ENCODE peak calls at places on chromosomes 6 and 20, in eight cellular contexts. One of them, this sample, is unnamed.
A peak's percentile ranks its signal among the peaks of the same experiment; 100 is the strongest.

GRCh38 chr6:131763749-131764148 is 44.1 kb upstream of the ENPP1 start:
- DNase-seq in mammary epithelial cell: no peak
- DNase-seq in cardiac fibroblast: no peak
- DNase-seq in GM06990: no peak
- DNase-seq in left ventricle myocardium inferior: no peak
- DNase-seq in astrocyte: no peak
- DNase-seq in AG10803: no peak
- DNase-seq in neuronal stem cell: no peak
- DNase-seq in this sample: no peak

GRCh38 chr20:47606414-47607207 is 104.9 kb downstream of the NCOA3 start:
- DNase-seq in mammary epithelial cell: no peak
- DNase-seq in cardiac fibroblast: no peak
- DNase-seq in GM06990: no peak
- DNase-seq in left ventricle myocardium inferior: no peak
- DNase-seq in astrocyte: no peak
- DNase-seq in AG10803: no peak
- DNase-seq in neuronal stem cell: no peak
- DNase-seq in this sample: no peak

GRCh38 chr6:116371384-116372209 is 850 bp downstream of the DSE start:
- DNase-seq in mammary epithelial cell: peak; percentile 92
- DNase-seq in cardiac fibroblast: peak; percentile 93
- DNase-seq in GM06990: no peak
- DNase-seq in left ventricle myocardium inferior: peak; percentile 73
- DNase-seq in astrocyte: peak; percentile 87
- DNase-seq in AG10803: peak; percentile 92
- DNase-seq in neuronal stem cell: peak; percentile 71
- DNase-seq in this sample: peak; percentile 94

GRCh38 chr6:84019812-84020211 is 13.8 kb upstream of the MRAP2 start:
- DNase-seq in mammary epithelial cell: no peak
- DNase-seq in cardiac fibroblast: no peak
- DNase-seq in GM06990: no peak
- DNase-seq in left ventricle myocardium inferior: no peak
- DNase-seq in astrocyte: no peak
- DNase-seq in AG10803: no peak
- DNase-seq in neuronal stem cell: no peak
- DNase-seq in this sample: no peak

GRCh38 chr6:169253341-169253740 is 305 bp downstream of the THBS2 start:
- DNase-seq in mammary epithelial cell: no peak
- DNase-seq in cardiac fibroblast: no peak
- DNase-seq in GM06990: no peak
- DNase-seq in left ventricle myocardium inferior: no peak
- DNase-seq in astrocyte: no peak
- DNase-seq in AG10803: no peak
- DNase-seq in neuronal stem cell: no peak
- DNase-seq in this sample: no peak

GRCh38 chr20:63068711-63069367 is 62.1 kb upstream of the BHLHE23 start:
- DNase-seq in mammary epithelial cell: no peak
- DNase-seq in cardiac fibroblast: no peak
- DNase-seq in GM06990: no peak
- DNase-seq in left ventricle myocardium inferior: no peak
- DNase-seq in astrocyte: no peak
- DNase-seq in AG10803: no peak
- DNase-seq in neuronal stem cell: no peak
- DNase-seq in this sample: no peak

GRCh38 chr20:63093966-63094766 is 87.4 kb upstream of the BHLHE23 start:
- DNase-seq in mammary epithelial cell: no peak
- DNase-seq in cardiac fibroblast: no peak
- DNase-seq in GM06990: no peak
- DNase-seq in left ventricle myocardium inferior: peak; percentile 8
- DNase-seq in astrocyte: no peak
- DNase-seq in AG10803: no peak
- DNase-seq in neuronal stem cell: no peak
- DNase-seq in this sample: no peak

GRCh38 chr6:24692415-24692814 is 25.5 kb downstream of the ACOT13 start:
- DNase-seq in mammary epithelial cell: no peak
- DNase-seq in cardiac fibroblast: no peak
- DNase-seq in GM06990: no peak
- DNase-seq in left ventricle myocardium inferior: no peak
- DNase-seq in astrocyte: no peak
- DNase-seq in AG10803: no peak
- DNase-seq in neuronal stem cell: no peak
- DNase-seq in this sample: no peak

GRCh38 chr20:38935285-38935684 is 9.1 kb downstream of the FAM83D start:
- DNase-seq in mammary epithelial cell: peak; percentile 9
- DNase-seq in cardiac fibroblast: peak; percentile 58
- DNase-seq in GM06990: no peak
- DNase-seq in left ventricle myocardium inferior: no peak
- DNase-seq in astrocyte: no peak
- DNase-seq in AG10803: peak; percentile 25
- DNase-seq in neuronal stem cell: no peak
- DNase-seq in this sample: peak; percentile 44

GRCh38 chr20:64142546-64142945 is 21.7 kb upstream of the MYT1 start:
- DNase-seq in mammary epithelial cell: no peak
- DNase-seq in cardiac fibroblast: no peak
- DNase-seq in GM06990: no peak
- DNase-seq in left ventricle myocardium inferior: no peak
- DNase-seq in astrocyte: no peak
- DNase-seq in AG10803: no peak
- DNase-seq in neuronal stem cell: no peak
- DNase-seq in this sample: no peak

GRCh38 chr6:112618796-112619195 is 271.7 kb downstream of the RFPL4B start:
- DNase-seq in mammary epithelial cell: no peak
- DNase-seq in cardiac fibroblast: peak; percentile 20
- DNase-seq in GM06990: no peak
- DNase-seq in left ventricle myocardium inferior: no peak
- DNase-seq in astrocyte: no peak
- DNase-seq in AG10803: peak; percentile 39
- DNase-seq in neuronal stem cell: peak; percentile 5
- DNase-seq in this sample: peak; percentile 14

GRCh38 chr6:108568101-108568500 is 7.4 kb downstream of the FOXO3 start:
- DNase-seq in mammary epithelial cell: no peak
- DNase-seq in cardiac fibroblast: no peak
- DNase-seq in GM06990: no peak
- DNase-seq in left ventricle myocardium inferior: no peak
- DNase-seq in astrocyte: no peak
- DNase-seq in AG10803: no peak
- DNase-seq in neuronal stem cell: no peak
- DNase-seq in this sample: no peak

GRCh38 chr6:108564178-108564577 is 3.5 kb downstream of the FOXO3 start:
- DNase-seq in mammary epithelial cell: peak; percentile 93
- DNase-seq in cardiac fibroblast: peak; percentile 97
- DNase-seq in GM06990: peak; percentile 59
- DNase-seq in left ventricle myocardium inferior: no peak
- DNase-seq in astrocyte: peak; percentile 99
- DNase-seq in AG10803: peak; percentile 98
- DNase-seq in neuronal stem cell: no peak
- DNase-seq in this sample: peak; percentile 99

GRCh38 chr6:108565893-108566292 is 5.2 kb downstream of the FOXO3 start:
- DNase-seq in mammary epithelial cell: peak; percentile 52
- DNase-seq in cardiac fibroblast: peak; percentile 97
- DNase-seq in GM06990: peak; percentile 47
- DNase-seq in left ventricle myocardium inferior: no peak
- DNase-seq in astrocyte: peak; percentile 53
- DNase-seq in AG10803: peak; percentile 94
- DNase-seq in neuronal stem cell: no peak
- DNase-seq in this sample: peak; percentile 98

GRCh38 chr6:108565091-108565766 is 4.5 kb downstream of the FOXO3 start:
- DNase-seq in mammary epithelial cell: peak; percentile 70
- DNase-seq in cardiac fibroblast: no peak
- DNase-seq in GM06990: peak; percentile 85
- DNase-seq in left ventricle myocardium inferior: no peak
- DNase-seq in astrocyte: no peak
- DNase-seq in AG10803: no peak
- DNase-seq in neuronal stem cell: no peak
- DNase-seq in this sample: no peak

GRCh38 chr6:108566406-108566805 is 5.7 kb downstream of the FOXO3 start:
- DNase-seq in mammary epithelial cell: no peak
- DNase-seq in cardiac fibroblast: no peak
- DNase-seq in GM06990: no peak
- DNase-seq in left ventricle myocardium inferior: no peak
- DNase-seq in astrocyte: no peak
- DNase-seq in AG10803: no peak
- DNase-seq in neuronal stem cell: no peak
- DNase-seq in this sample: no peak
- H3K4me3 ChIP-seq in mammary epithelial cell: no peak overlapping the region
- H3K4me3 ChIP-seq in cardiac fibroblast: no peak overlapping the region
- H3K4me3 ChIP-seq in GM06990: no peak overlapping the region
- H3K4me3 ChIP-seq in left ventricle myocardium inferior: peak overlapping the region; percentile 88
- H3K4me3 ChIP-seq in astrocyte: no peak overlapping the region
- H3K4me3 ChIP-seq in AG10803: no peak overlapping the region
- H3K4me3 ChIP-seq in neuronal stem cell: no peak overlapping the region
- H3K4me3 ChIP-seq in this sample: no peak overlapping the region

GRCh38 chr20:50339196-50339901 is 148.7 kb downstream of the CEBPB start:
- DNase-seq in mammary epithelial cell: no peak
- DNase-seq in cardiac fibroblast: no peak
- DNase-seq in GM06990: peak; percentile 36
- DNase-seq in left ventricle myocardium inferior: no peak
- DNase-seq in astrocyte: peak; percentile 82
- DNase-seq in AG10803: peak; percentile 83
- DNase-seq in neuronal stem cell: no peak
- DNase-seq in this sample: peak; percentile 64

GRCh38 chr20:50337521-50338466 is 147.2 kb downstream of the CEBPB start:
- DNase-seq in mammary epithelial cell: no peak
- DNase-seq in cardiac fibroblast: no peak
- DNase-seq in GM06990: no peak
- DNase-seq in left ventricle myocardium inferior: no peak
- DNase-seq in astrocyte: no peak
- DNase-seq in AG10803: no peak
- DNase-seq in neuronal stem cell: no peak
- DNase-seq in this sample: no peak

GRCh38 chr20:50340586-50340985 is 150.0 kb downstream of the CEBPB start:
- DNase-seq in mammary epithelial cell: no peak
- DNase-seq in cardiac fibroblast: no peak
- DNase-seq in GM06990: no peak
- DNase-seq in left ventricle myocardium inferior: no peak
- DNase-seq in astrocyte: no peak
- DNase-seq in AG10803: no peak
- DNase-seq in neuronal stem cell: no peak
- DNase-seq in this sample: no peak

GRCh38 chr20:50336631-50337030 is 146.0 kb downstream of the CEBPB start:
- DNase-seq in mammary epithelial cell: no peak
- DNase-seq in cardiac fibroblast: no peak
- DNase-seq in GM06990: no peak
- DNase-seq in left ventricle myocardium inferior: no peak
- DNase-seq in astrocyte: no peak
- DNase-seq in AG10803: peak; percentile 83
- DNase-seq in neuronal stem cell: no peak
- DNase-seq in this sample: peak; percentile 56

GRCh38 chr20:50338479-50339195 is 148.0 kb downstream of the CEBPB start:
- DNase-seq in mammary epithelial cell: no peak
- DNase-seq in cardiac fibroblast: no peak
- DNase-seq in GM06990: peak; percentile 83
- DNase-seq in left ventricle myocardium inferior: no peak
- DNase-seq in astrocyte: peak; percentile 59
- DNase-seq in AG10803: peak; percentile 67
- DNase-seq in neuronal stem cell: no peak
- DNase-seq in this sample: no peak
- H3K4me3 ChIP-seq in mammary epithelial cell: no peak overlapping the region
- H3K4me3 ChIP-seq in cardiac fibroblast: no peak overlapping the region
- H3K4me3 ChIP-seq in GM06990: no peak overlapping the region
- H3K4me3 ChIP-seq in left ventricle myocardium inferior: no peak overlapping the region
- H3K4me3 ChIP-seq in astrocyte: no peak overlapping the region
- H3K4me3 ChIP-seq in AG10803: peak overlapping the region; percentile 47
- H3K4me3 ChIP-seq in neuronal stem cell: no peak overlapping the region
- H3K4me3 ChIP-seq in this sample: no peak overlapping the region

DNA sequence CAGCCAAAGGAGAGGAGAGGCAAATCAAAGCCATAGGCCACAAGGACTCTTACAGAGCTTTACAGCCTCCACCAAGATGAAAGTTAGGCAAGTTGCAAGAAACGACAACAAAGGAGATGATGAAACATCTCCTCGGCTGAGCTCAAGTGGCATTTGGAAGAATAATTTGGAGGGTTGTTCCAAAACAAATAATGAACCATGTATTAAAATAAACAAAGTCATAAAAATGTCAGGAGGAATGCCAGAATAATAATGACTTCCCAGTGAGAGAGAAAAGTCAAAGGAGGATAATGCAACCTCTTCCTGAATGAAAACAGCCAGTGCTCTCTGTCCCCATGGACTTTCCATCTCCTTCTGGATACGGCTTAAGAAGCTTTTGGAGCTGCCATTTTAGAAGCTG is 371.4 kb upstream of the ID4 start:
- DNase-seq in mammary epithelial cell: no peak
- DNase-seq in cardiac fibroblast: peak; percentile 84
- DNase-seq in GM06990: no peak
- DNase-seq in left ventricle myocardium inferior: no peak
- DNase-seq in astrocyte: peak; percentile 66
- DNase-seq in AG10803: peak; percentile 83
- DNase-seq in neuronal stem cell: no peak
- DNase-seq in this sample: peak; percentile 84
- H3K4me3 ChIP-seq in mammary epithelial cell: no peak overlapping the region
- H3K4me3 ChIP-seq in cardiac fibroblast: no peak overlapping the region
- H3K4me3 ChIP-seq in GM06990: no peak overlapping the region
- H3K4me3 ChIP-seq in left ventricle myocardium inferior: no peak overlapping the region
- H3K4me3 ChIP-seq in astrocyte: no peak overlapping the region
- H3K4me3 ChIP-seq in AG10803: no peak overlapping the region
- H3K4me3 ChIP-seq in neuronal stem cell: no peak overlapping the region
- H3K4me3 ChIP-seq in this sample: no peak overlapping the region

GRCh38 chr6:14441371-14441781 is 323.8 kb downstream of the CD83 start:
- DNase-seq in mammary epithelial cell: no peak
- DNase-seq in cardiac fibroblast: peak; percentile 31
- DNase-seq in GM06990: no peak
- DNase-seq in left ventricle myocardium inferior: no peak
- DNase-seq in astrocyte: no peak
- DNase-seq in AG10803: peak; percentile 91
- DNase-seq in neuronal stem cell: peak; percentile 68
- DNase-seq in this sample: peak; percentile 44

GRCh38 chr6:14439419-14439818 is 321.8 kb downstream of the CD83 start:
- DNase-seq in mammary epithelial cell: no peak
- DNase-seq in cardiac fibroblast: no peak
- DNase-seq in GM06990: no peak
- DNase-seq in left ventricle myocardium inferior: no peak
- DNase-seq in astrocyte: no peak
- DNase-seq in AG10803: no peak
- DNase-seq in neuronal stem cell: no peak
- DNase-seq in this sample: no peak

GRCh38 chr6:14442250-14442649 is 324.7 kb downstream of the CD83 start:
- DNase-seq in mammary epithelial cell: no peak
- DNase-seq in cardiac fibroblast: no peak
- DNase-seq in GM06990: no peak
- DNase-seq in left ventricle myocardium inferior: no peak
- DNase-seq in astrocyte: no peak
- DNase-seq in AG10803: no peak
- DNase-seq in neuronal stem cell: no peak
- DNase-seq in this sample: no peak

GRCh38 chr6:14440215-14440890 is 322.8 kb downstream of the CD83 start:
- DNase-seq in mammary epithelial cell: no peak
- DNase-seq in cardiac fibroblast: peak; percentile 34
- DNase-seq in GM06990: no peak
- DNase-seq in left ventricle myocardium inferior: no peak
- DNase-seq in astrocyte: no peak
- DNase-seq in AG10803: peak; percentile 72
- DNase-seq in neuronal stem cell: no peak
- DNase-seq in this sample: peak; percentile 27

DNA sequence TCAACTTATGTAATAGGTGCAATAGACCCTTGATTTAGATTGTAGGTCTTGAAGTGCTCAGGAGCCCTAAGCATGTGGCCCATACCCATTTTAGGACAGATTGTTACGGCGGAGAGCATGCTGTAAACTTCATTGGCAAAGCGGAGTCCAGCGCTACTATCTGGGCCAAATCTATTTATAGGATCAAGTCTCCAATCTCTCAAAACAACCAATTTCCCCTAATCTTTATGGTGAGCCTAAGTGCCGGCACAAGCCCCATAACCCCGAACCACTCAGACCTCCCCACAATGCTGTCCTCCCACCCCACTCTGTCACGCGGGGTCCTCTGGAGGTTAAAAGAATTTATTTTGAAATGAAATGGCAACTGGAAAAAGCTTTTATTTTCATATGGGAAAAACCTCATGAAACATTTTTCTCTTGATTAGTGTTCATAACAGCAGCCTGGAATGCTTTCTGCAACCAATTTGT is 323.4 kb downstream of the CD83 start:
- DNase-seq in mammary epithelial cell: no peak
- DNase-seq in cardiac fibroblast: peak; percentile 21
- DNase-seq in GM06990: no peak
- DNase-seq in left ventricle myocardium inferior: no peak
- DNase-seq in astrocyte: no peak
- DNase-seq in AG10803: no peak
- DNase-seq in neuronal stem cell: no peak
- DNase-seq in this sample: no peak
- H3K4me3 ChIP-seq in mammary epithelial cell: no peak overlapping the region
- H3K4me3 ChIP-seq in cardiac fibroblast: no peak overlapping the region
- H3K4me3 ChIP-seq in GM06990: no peak overlapping the region
- H3K4me3 ChIP-seq in left ventricle myocardium inferior: peak overlapping the region; percentile 41
- H3K4me3 ChIP-seq in astrocyte: no peak overlapping the region
- H3K4me3 ChIP-seq in AG10803: peak overlapping the region; percentile 27
- H3K4me3 ChIP-seq in neuronal stem cell: no peak overlapping the region
- H3K4me3 ChIP-seq in this sample: no peak overlapping the region

This sample was measured in fibroblast of mammary gland.